ENCODE peak calls at places on chromosome 1, in five cellular contexts. V is tibial artery, H is NCI-H69, T is AG09309, Z is lower leg skin. E is an unnamed sample.

GRCh38 chr1:199448641-199449040 is 578.9 kb upstream of the NR5A2 start:
- DNase-seq in V (no peak), H (no peak), T (no peak), Z (no peak), E (no peak)

GRCh38 chr1:39816431-39817090 is 27.9 kb upstream of the BMP8B start:
- DNase-seq in V (peak), H (peak), T (peak), Z (peak), E (no peak)

GRCh38 chr1:182739545-182739944 is 50.0 kb upstream of the NPL start:
- DNase-seq in V (no peak), H (peak), T (no peak), Z (no peak), E (no peak)

GRCh38 chr1:210746024-210746423 is 387.9 kb downstream of the KCNH1 start:
- DNase-seq in V (no peak), H (no peak), T (no peak), Z (no peak), E (no peak)

GRCh38 chr1:235199441-235199840 is 38.4 kb upstream of the RBM34 start:
- DNase-seq in V (no peak), H (no peak), T (peak), Z (no peak), E (no peak)

GRCh38 chr1:170804879-170805278 is 130.5 kb upstream of the MROH9 start:
- DNase-seq in V (no peak), H (no peak), T (no peak), Z (no peak), E (no peak)

GRCh38 chr1:220182081-220182480 is 88.1 kb downstream of the IARS2 start:
- DNase-seq in V (no peak), H (no peak), T (no peak), Z (no peak), E (no peak)

GRCh38 chr1:9688599-9688998 is 37.1 kb downstream of the PIK3CD start:
- DNase-seq in V (no peak), H (no peak), T (no peak), Z (no peak), E (no peak)

GRCh38 chr1:2785631-2786328 is 15.7 kb downstream of the TTC34 start:
- DNase-seq in V (peak), H (no peak), T (no peak), Z (peak), E (peak)

GRCh38 chr1:5601516-5601915 is 390.7 kb downstream of the NPHP4 start:
- DNase-seq in V (no peak), H (no peak), T (no peak), Z (no peak), E (no peak)

GRCh38 chr1:94757931-94758330 is 62.2 kb upstream of the SLC44A3 start:
- DNase-seq in V (peak), H (peak), T (no peak), Z (no peak), E (peak)

GRCh38 chr1:244836598-244836997 is 1.1 kb downstream of the COX20 start:
- DNase-seq in V (no peak), H (no peak), T (no peak), Z (no peak), E (no peak)

GRCh38 chr1:198018529-198018928 is 101.4 kb downstream of the LHX9 start:
- DNase-seq in V (no peak), H (peak), T (peak), Z (no peak), E (no peak)

GRCh38 chr1:56541408-56541807 is 38.0 kb downstream of the PLPP3 start:
- DNase-seq in V (no peak), H (no peak), T (no peak), Z (no peak), E (no peak)

GRCh38 chr1:75361260-75361659 is 227.1 kb downstream of the LHX8 start:
- DNase-seq in V (no peak), H (no peak), T (no peak), Z (no peak), E (no peak)

GRCh38 chr1:245258271-245258920 is 103.6 kb downstream of the KIF26B start:
- DNase-seq in V (no peak), H (peak), T (no peak), Z (no peak), E (no peak)

GRCh38 chr1:74935446-74935845 is 198.7 kb upstream of the LHX8 start:
- DNase-seq in V (no peak), H (no peak), T (no peak), Z (no peak), E (no peak)

GRCh38 chr1:50977575-50978143 is 7.6 kb downstream of the CDKN2C start:
- DNase-seq in V (peak), H (peak), T (no peak), Z (peak), E (peak)

E was measured in coronary artery.